ENCODE peak calls at places on chromosomes 13 and 19, in eight cellular contexts. T is IMR-90, E is H1, P is MM.1S, Z is mammary epithelial cell, C is endothelial cell of umbilical vein, U is HCT116, J is HepG2. A is an unnamed sample.

GRCh38 chr13:75694742-75695141 is 58.6 kb downstream of the LMO7 start:
- DNase-seq in T (no peak), E (no peak), P (no peak), Z (peak; percentile 60), C (no peak), U (no peak), J (no peak), A (peak; percentile 41)

GRCh38 chr13:41111454-41111853 is 21.1 kb downstream of the KBTBD6 start:
- DNase-seq in T (peak; percentile 52), E (no peak), P (no peak), Z (no peak), C (no peak), U (no peak), J (no peak), A (peak; percentile 44)

GRCh38 chr19:10719466-10719961 is 1.6 kb downstream of the DNM2 start:
- DNase-seq in T (no peak), E (no peak), P (no peak), Z (no peak), C (no peak), U (no peak), J (no peak), A (peak; percentile 41)

GRCh38 chr13:44212633-44213387 is 160.8 kb upstream of the SERP2 start:
- DNase-seq in T (peak; percentile 77), E (no peak), P (no peak), Z (no peak), C (no peak), U (no peak), J (no peak), A (peak; percentile 45)

GRCh38 chr13:44417876-44418275 is 44.3 kb downstream of the SERP2 start:
- DNase-seq in T (no peak), E (no peak), P (no peak), Z (no peak), C (no peak), U (no peak), J (no peak), A (no peak)

GRCh38 chr13:79647518-79647917 is 166.6 kb downstream of the NDFIP2 start:
- DNase-seq in T (no peak), E (no peak), P (no peak), Z (peak; percentile 99), C (peak; percentile 94), U (no peak), J (no peak), A (no peak)

GRCh38 chr19:33698576-33699435 is 77.1 kb downstream of the CHST8 start:
- DNase-seq in T (no peak), E (no peak), P (no peak), Z (no peak), C (no peak), U (no peak), J (no peak), A (no peak)

GRCh38 chr19:33902802-33903488 is 106.3 kb downstream of the KCTD15 start:
- DNase-seq in T (no peak), E (no peak), P (no peak), Z (no peak), C (no peak), U (no peak), J (no peak), A (no peak)

GRCh38 chr13:50706505-50706904 is 137.0 kb downstream of the DLEU7 start:
- DNase-seq in T (no peak), E (no peak), P (no peak), Z (no peak), C (no peak), U (no peak), J (no peak), A (no peak)

GRCh38 chr13:101454767-101455166 is 2.3 kb downstream of the ITGBL1 start:
- DNase-seq in T (peak; percentile 33), E (no peak), P (no peak), Z (peak; percentile 62), C (peak; percentile 71), U (no peak), J (no peak), A (peak; percentile 54)
- H3K9ac ChIP-seq in T (no peak overlapping the region), E (no peak overlapping the region), P (no peak overlapping the region), Z (peak overlapping the region; percentile 44), C (peak overlapping the region; percentile 22), U (no peak overlapping the region), J (no peak overlapping the region), A (peak overlapping the region; percentile 75)

GRCh38 chr19:17357724-17358123 is 19.4 kb downstream of the PLVAP start:
- DNase-seq in T (no peak), E (no peak), P (no peak), Z (no peak), C (no peak), U (no peak), J (no peak), A (no peak)
- H3K4me2 ChIP-seq in T (no peak overlapping the region), E (no peak overlapping the region), P (no peak overlapping the region), Z (no peak overlapping the region), C (no peak overlapping the region), U (no peak overlapping the region), J (peak overlapping the region; percentile 53), A (no peak overlapping the region)

GRCh38 chr19:19443902-19444693 is 38.6 kb downstream of the GATAD2A start:
- DNase-seq in T (no peak), E (no peak), P (no peak), Z (no peak), C (no peak), U (no peak), J (no peak), A (no peak)
- H3K9ac ChIP-seq in T (no peak overlapping the region), E (no peak overlapping the region), P (no peak overlapping the region), Z (no peak overlapping the region), C (no peak overlapping the region), U (no peak overlapping the region), J (no peak overlapping the region), A (no peak overlapping the region)

GRCh38 chr19:3065675-3066357 is 3.5 kb upstream of the TLE5 start:
- DNase-seq in T (no peak), E (no peak), P (peak; percentile 68), Z (no peak), C (no peak), U (no peak), J (peak; percentile 80), A (no peak)
- H3K4me2 ChIP-seq in T (no peak overlapping the region), E (no peak overlapping the region), P (peak overlapping the region; percentile 32), Z (no peak overlapping the region), C (no peak overlapping the region), U (no peak overlapping the region), J (peak overlapping the region; percentile 48), A (no peak overlapping the region)

GRCh38 chr19:47589824-47590223 is 16.9 kb upstream of the ZNF541 start:
- DNase-seq in T (no peak), E (no peak), P (no peak), Z (no peak), C (no peak), U (no peak), J (no peak), A (no peak)
- H3K9ac ChIP-seq in T (no peak overlapping the region), E (no peak overlapping the region), P (no peak overlapping the region), Z (no peak overlapping the region), C (no peak overlapping the region), U (no peak overlapping the region), J (no peak overlapping the region), A (no peak overlapping the region)

GRCh38 chr19:30362156-30362754 is 9.9 kb upstream of the ZNF536 start:
- DNase-seq in T (no peak), E (no peak), P (no peak), Z (no peak), C (no peak), U (no peak), J (no peak), A (peak; percentile 4)
- H3K4me2 ChIP-seq in T (no peak overlapping the region), E (no peak overlapping the region), P (no peak overlapping the region), Z (no peak overlapping the region), C (no peak overlapping the region), U (no peak overlapping the region), J (no peak overlapping the region), A (no peak overlapping the region)

GRCh38 chr19:42279902-42280760 is 11.1 kb downstream of the CIC start:
- DNase-seq in T (peak; percentile 83), E (peak; percentile 95), P (peak; percentile 81), Z (peak; percentile 86), C (peak; percentile 84), U (peak; percentile 77), J (peak; percentile 79), A (peak; percentile 96)

GRCh38 chr19:42280761-42281174 is 11.7 kb downstream of the CIC start:
- DNase-seq in T (peak; percentile 17), E (no peak), P (no peak), Z (no peak), C (peak; percentile 39), U (no peak), J (no peak), A (peak; percentile 77)

GRCh38 chr19:42277821-42278809 is 9.1 kb downstream of the CIC start:
- DNase-seq in T (no peak), E (no peak), P (no peak), Z (peak; percentile 69), C (peak; percentile 71), U (no peak), J (no peak), A (peak; percentile 64)

GRCh38 chr19:42281175-42282035 is 12.4 kb downstream of the CIC start:
- DNase-seq in T (peak; percentile 41), E (peak; percentile 73), P (no peak), Z (peak; percentile 65), C (peak; percentile 72), U (no peak), J (peak; percentile 76), A (peak; percentile 83)

GRCh38 chr19:42279148-42279901 is 10.3 kb downstream of the CIC start:
- DNase-seq in T (no peak), E (no peak), P (no peak), Z (no peak), C (no peak), U (no peak), J (no peak), A (peak; percentile 48)
- H3K9ac ChIP-seq in T (peak overlapping the region; percentile 87), E (no peak overlapping the region), P (peak overlapping the region; percentile 75), Z (peak overlapping the region; percentile 34), C (peak overlapping the region; percentile 35), U (peak overlapping the region; percentile 86), J (peak overlapping the region; percentile 73), A (peak overlapping the region; percentile 80)

DNA sequence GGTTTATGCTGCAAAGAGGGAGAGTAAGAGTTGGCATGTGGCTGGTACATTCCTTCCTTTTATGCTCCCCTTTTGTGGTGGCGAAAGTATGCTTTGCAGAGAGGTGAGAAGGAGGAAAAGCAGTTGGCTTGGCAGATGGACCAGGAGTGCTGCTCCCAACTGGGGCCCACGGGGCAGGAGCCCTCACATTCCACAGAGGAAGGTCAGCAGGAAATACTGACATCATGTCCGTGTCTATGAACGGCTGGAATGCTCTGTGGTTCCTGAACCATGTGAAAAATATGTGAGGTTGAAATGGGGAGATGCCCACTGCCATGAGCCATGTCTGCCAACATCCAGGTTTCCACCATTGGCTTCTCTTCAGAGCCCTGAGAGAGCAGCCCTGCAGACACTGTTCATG is 33.3 kb upstream of the GAS6 start:
- DNase-seq in T (peak; percentile 98), E (no peak), P (peak; percentile 2), Z (peak; percentile 94), C (peak; percentile 56), U (no peak), J (peak; percentile 3), A (peak; percentile 98)
- H3K4me2 ChIP-seq in T (peak overlapping the region; percentile 36), E (no peak overlapping the region), P (no peak overlapping the region), Z (peak overlapping the region; percentile 38), C (peak overlapping the region; percentile 16), U (peak overlapping the region; percentile 30), J (no peak overlapping the region), A (peak overlapping the region; percentile 43)

GRCh38 chr19:11767633-11768133 is 883 bp downstream of the ZNF441 start:
- DNase-seq in T (peak; percentile 37), E (peak; percentile 43), P (peak; percentile 41), Z (peak; percentile 31), C (peak; percentile 21), U (no peak), J (peak; percentile 72), A (peak; percentile 76)
- H3K9ac ChIP-seq in T (peak overlapping the region; percentile 52), E (no peak overlapping the region), P (peak overlapping the region; percentile 91), Z (no peak overlapping the region), C (peak overlapping the region; percentile 71), U (peak overlapping the region; percentile 60), J (peak overlapping the region; percentile 81), A (peak overlapping the region; percentile 98)

A was measured in GM23248.